ENCODE peak calls at places on chromosomes 13 and 19, in six cellular contexts. Y is lower lobe of right lung, C is BE2C, U is uterus, O is tibial nerve, G is HCT116. J is an unnamed sample.

GRCh38 chr13:31699650-31700049 is 39.7 kb upstream of the RXFP2 start:
- DNase-seq in Y (no peak), C (no peak), U (no peak), O (no peak), G (no peak), J (no peak)

GRCh38 chr13:49400755-49401659 is 42.9 kb downstream of the CAB39L start:
- DNase-seq in Y (no peak), C (no peak), U (peak; percentile 60), O (peak; percentile 46), G (no peak), J (no peak)

GRCh38 chr13:112986946-112987345 is 17.9 kb downstream of the MCF2L start:
- DNase-seq in Y (no peak), C (no peak), U (no peak), O (no peak), G (no peak), J (no peak)

GRCh38 chr13:73991884-73992283 is 142.3 kb downstream of the KLF12 start:
- DNase-seq in Y (no peak), C (no peak), U (no peak), O (no peak), G (no peak), J (no peak)

GRCh38 chr13:83845121-83845520 is 37.2 kb downstream of the SLITRK1 start:
- DNase-seq in Y (no peak), C (no peak), U (no peak), O (no peak), G (no peak), J (no peak)

GRCh38 chr13:44050450-44051063 is 170.9 kb downstream of the LACC1 start:
- DNase-seq in Y (no peak), C (no peak), U (no peak), O (peak; percentile 15), G (peak; percentile 32), J (no peak)

GRCh38 chr13:21948781-21949474 is 278.1 kb downstream of the FGF9 start:
- DNase-seq in Y (no peak), C (no peak), U (no peak), O (no peak), G (no peak), J (no peak)

GRCh38 chr19:48123907-48124675 is 13.5 kb upstream of the PLA2G4C start:
- DNase-seq in Y (no peak), C (no peak), U (no peak), O (no peak), G (peak; percentile 39), J (no peak)

GRCh38 chr19:7953060-7953459 is 9.6 kb upstream of the TIMM44 start:
- DNase-seq in Y (no peak), C (no peak), U (no peak), O (no peak), G (no peak), J (no peak)

GRCh38 chr19:45771331-45771933 is 2.4 kb upstream of the SIX5 start:
- DNase-seq in Y (no peak), C (no peak), U (peak; percentile 48), O (no peak), G (no peak), J (no peak)

GRCh38 chr19:5621945-5622464 is 571 bp downstream of the SAFB2 start:
- DNase-seq in Y (no peak), C (peak; percentile 36), U (peak; percentile 38), O (no peak), G (no peak), J (no peak)

GRCh38 chr13:23087884-23088283 is 92.9 kb upstream of the SGCG start:
- DNase-seq in Y (no peak), C (peak; percentile 42), U (no peak), O (peak; percentile 7), G (peak; percentile 35), J (no peak)

GRCh38 chr13:102825921-102826706 is 19.7 kb upstream of the ERCC5 start:
- DNase-seq in Y (no peak), C (no peak), U (no peak), O (no peak), G (no peak), J (no peak)

GRCh38 chr13:110266983-110267382 is 40.0 kb downstream of the COL4A1 start:
- DNase-seq in Y (no peak), C (no peak), U (peak; percentile 17), O (no peak), G (no peak), J (no peak)

GRCh38 chr19:55069137-55069858 is 6.3 kb upstream of the RDH13 start:
- DNase-seq in Y (peak; percentile 79), C (no peak), U (no peak), O (no peak), G (no peak), J (no peak)

GRCh38 chr19:41997121-41997850 is 3.3 kb upstream of the ATP1A3 start:
- DNase-seq in Y (no peak), C (peak; percentile 87), U (no peak), O (no peak), G (no peak), J (peak; percentile 40)

GRCh38 chr19:54248016-54248601 is 5.5 kb upstream of the LILRA6 start:
- DNase-seq in Y (peak; percentile 62), C (no peak), U (no peak), O (peak; percentile 29), G (no peak), J (no peak)

GRCh38 chr13:85935868-85936467 is 136.7 kb upstream of the SLITRK6 start:
- DNase-seq in Y (no peak), C (no peak), U (no peak), O (no peak), G (no peak), J (no peak)

GRCh38 chr19:8539621-8540149 is 25.7 kb upstream of the ZNF414 start:
- DNase-seq in Y (no peak), C (no peak), U (no peak), O (no peak), G (no peak), J (no peak)

GRCh38 chr19:18775586-18776287 is 15.4 kb downstream of the COMP start:
- DNase-seq in Y (no peak), C (peak; percentile 10), U (no peak), O (no peak), G (no peak), J (no peak)

GRCh38 chr19:18774107-18774506 is 17.0 kb downstream of the COMP start:
- DNase-seq in Y (no peak), C (peak; percentile 17), U (no peak), O (no peak), G (no peak), J (no peak)

GRCh38 chr19:18772620-18773587 is 18.2 kb downstream of the COMP start:
- DNase-seq in Y (no peak), C (peak; percentile 74), U (no peak), O (no peak), G (no peak), J (no peak)

GRCh38 chr19:18774782-18775444 is 16.2 kb downstream of the COMP start:
- DNase-seq in Y (no peak), C (peak; percentile 20), U (no peak), O (no peak), G (no peak), J (peak; percentile 67)

GRCh38 chr19:18773682-18774081 is 17.4 kb downstream of the COMP start:
- DNase-seq in Y (no peak), C (no peak), U (no peak), O (no peak), G (no peak), J (no peak)
- H3K27me3 ChIP-seq in Y (no peaks in the 10 kb centered on the region), C (peaks cover 14% of the 10 kb centered on the region), U (no peaks in the 10 kb centered on the region), O (no peaks in the 10 kb centered on the region), G (no peaks in the 10 kb centered on the region), J (no peaks in the 10 kb centered on the region)

GRCh38 chr19:17206736-17207581 is 8.2 kb upstream of the USE1 start:
- DNase-seq in Y (no peak), C (no peak), U (no peak), O (no peak), G (no peak), J (no peak)
- H3K4me3 ChIP-seq in Y (no peak overlapping the region), C (no peak overlapping the region), U (no peak overlapping the region), O (no peak overlapping the region), G (no peak overlapping the region), J (no peak overlapping the region)

GRCh38 chr19:40165362-40165937 is 25.8 kb upstream of the MAP3K10 start:
- DNase-seq in Y (peak; percentile 56), C (peak; percentile 60), U (no peak), O (peak; percentile 33), G (peak; percentile 44), J (peak; percentile 38)
- TF ChIP-seq CTCF in Y (peak; percentile 64), C (peak; percentile 72), U (no peak), O (peak; percentile 22), G (peak; percentile 59), J (peak; percentile 55)

GRCh38 chr19:13022859-13023636 is 27.8 kb downstream of the NFIX start:
- DNase-seq in Y (peak; percentile 78), C (peak; percentile 79), U (peak; percentile 95), O (peak; percentile 80), G (no peak), J (peak; percentile 84)

GRCh38 chr19:13024958-13025653 is 29.8 kb downstream of the NFIX start:
- DNase-seq in Y (peak; percentile 79), C (no peak), U (no peak), O (no peak), G (no peak), J (no peak)

GRCh38 chr19:13023666-13024065 is 28.4 kb downstream of the NFIX start:
- DNase-seq in Y (no peak), C (no peak), U (no peak), O (no peak), G (no peak), J (no peak)

GRCh38 chr19:13025819-13026477 is 30.7 kb downstream of the NFIX start:
- DNase-seq in Y (no peak), C (no peak), U (no peak), O (no peak), G (no peak), J (no peak)

GRCh38 chr19:13024126-13024957 is 29.1 kb downstream of the NFIX start:
- DNase-seq in Y (peak; percentile 47), C (peak; percentile 46), U (no peak), O (no peak), G (no peak), J (no peak)
- H3K27me3 ChIP-seq in Y (no peaks in the 10 kb centered on the region), C (no peaks in the 10 kb centered on the region), U (no peaks in the 10 kb centered on the region), O (no peaks in the 10 kb centered on the region), G (no peaks in the 10 kb centered on the region), J (no peaks in the 10 kb centered on the region)